ENCODE peak calls at places on chromosomes 7 and 10, in six cellular contexts. I is amniotic stem cell, O is posterior cingulate gyrus, Y is T-cell, F is ACHN, W is brain microvascular endothelial cell. C is an unnamed sample.

GRCh38 chr7:47183896-47184629 is 397.8 kb downstream of the TNS3 start:
- DNase-seq in W (no peak), Y (no peak), I (no peak), O (peak), F (no peak), C (no peak)

GRCh38 chr7:50431316-50431715 is 18.8 kb downstream of the FIGNL1 start:
- DNase-seq in F (no peak), W (no peak), O (no peak), Y (no peak), I (no peak), C (no peak)

GRCh38 chr10:57535306-57535705 is 732.4 kb downstream of the IPMK start:
- DNase-seq in W (no peak), Y (no peak), F (no peak), I (no peak), O (no peak), C (no peak)

GRCh38 chr10:38027992-38028391 is 17.5 kb downstream of the ZNF33A start:
- DNase-seq in O (no peak), W (no peak), F (no peak), Y (no peak), I (no peak), C (no peak)

GRCh38 chr10:103614511-103615158 is 121.1 kb downstream of the NEURL1 start:
- DNase-seq in O (no peak), I (no peak), Y (no peak), F (no peak), W (no peak), C (no peak)

GRCh38 chr7:120089968-120090367 is 183.0 kb upstream of the KCND2 start:
- DNase-seq in I (no peak), O (no peak), Y (no peak), W (no peak), F (no peak), C (no peak)

GRCh38 chr7:128247640-128248194 is 6.6 kb downstream of the LEP start:
- DNase-seq in Y (no peak), W (peak), I (no peak), F (peak), O (peak), C (no peak)

GRCh38 chr7:1993776-1994740 is 238.7 kb downstream of the MAD1L1 start:
- DNase-seq in F (no peak), I (no peak), O (peak), Y (no peak), W (no peak), C (no peak)

GRCh38 chr10:70551971-70552422 is 50.5 kb downstream of the PRF1 start:
- DNase-seq in Y (no peak), O (peak), F (peak), W (peak), I (peak), C (no peak)

GRCh38 chr10:15427836-15428414 is 56.8 kb upstream of the FAM171A1 start:
- DNase-seq in I (peak), W (peak), F (peak), Y (no peak), O (no peak), C (no peak)

GRCh38 chr7:132639983-132640382 is 63.7 kb upstream of the PLXNA4 start:
- DNase-seq in Y (no peak), O (no peak), F (no peak), W (no peak), I (no peak), C (no peak)

GRCh38 chr7:157694389-157694665 is 357.5 kb downstream of the DNAJB6 start:
- DNase-seq in O (peak), W (no peak), F (no peak), I (no peak), Y (no peak), C (no peak)

GRCh38 chr7:122572706-122573105 is 126.2 kb downstream of the RNF133 start:
- DNase-seq in F (no peak), O (no peak), W (no peak), I (no peak), Y (no peak), C (no peak)

GRCh38 chr7:136087881-136088280 is 110.7 kb upstream of the MTPN start:
- DNase-seq in Y (no peak), F (no peak), O (no peak), I (no peak), W (no peak), C (no peak)

GRCh38 chr10:32054087-32054486 is 2.1 kb downstream of the KIF5B start:
- DNase-seq in F (peak), W (peak), O (no peak), Y (no peak), I (peak), C (no peak)

GRCh38 chr10:112782176-112782907 is 167.7 kb upstream of the TCF7L2 start:
- DNase-seq in Y (no peak), W (no peak), I (no peak), F (no peak), O (no peak), C (no peak)

GRCh38 chr7:135274495-135275268 is 41.0 kb downstream of the STRA8 start:
- DNase-seq in W (peak), F (peak), Y (peak), O (peak), I (no peak), C (peak)

GRCh38 chr7:47931788-47932425 is 16.4 kb downstream of the PKD1L1 start:
- DNase-seq in F (no peak), I (no peak), O (no peak), Y (no peak), W (peak), C (no peak)

GRCh38 chr10:11068861-11069633 is 51.4 kb downstream of the CELF2 start:
- DNase-seq in O (no peak), Y (no peak), F (no peak), W (no peak), I (no peak), C (no peak)

GRCh38 chr7:106542550-106543220 is 118.3 kb downstream of the CCDC71L start:
- DNase-seq in Y (peak), W (peak), I (peak), F (peak), O (no peak), C (no peak)

GRCh38 chr10:79023489-79024162 is 45.1 kb upstream of the ZMIZ1 start:
- DNase-seq in O (peak), I (no peak), F (no peak), Y (no peak), W (no peak), C (no peak)

GRCh38 chr10:45424668-45425404 is 50.8 kb downstream of the ALOX5 start:
- DNase-seq in O (no peak), I (no peak), F (no peak), W (no peak), Y (no peak), C (no peak)

GRCh38 chr10:90652519-90652918 is 205.3 kb downstream of the HTR7 start:
- DNase-seq in Y (no peak), I (no peak), O (no peak), F (peak), W (peak), C (no peak)

GRCh38 chr7:30866939-30867338 is 44.7 kb upstream of the AQP1 start:
- DNase-seq in O (no peak), W (no peak), Y (no peak), F (peak), I (no peak), C (no peak)

GRCh38 chr10:50988792-50989191 is 85.5 kb upstream of the PRKG1 start:
- DNase-seq in Y (no peak), O (no peak), I (no peak), W (no peak), F (peak), C (no peak)

GRCh38 chr10:126256864-126257263 is 131.4 kb downstream of the ADAM12 start:
- DNase-seq in F (no peak), O (no peak), Y (no peak), W (no peak), I (no peak), C (no peak)

GRCh38 chr7:1160665-1161010 is 642 bp upstream of the ZFAND2A start:
- DNase-seq in F (peak), I (no peak), W (no peak), O (peak), Y (no peak), C (no peak)

GRCh38 chr10:130326954-130327353 is 190.8 kb downstream of the GLRX3 start:
- DNase-seq in W (no peak), I (no peak), Y (no peak), F (no peak), O (no peak), C (no peak)

GRCh38 chr7:45599851-45600706 is 25.9 kb downstream of the ADCY1 start:
- DNase-seq in W (no peak), O (no peak), F (no peak), Y (no peak), I (no peak), C (no peak)

GRCh38 chr7:41633690-41634089 is 69.2 kb downstream of the INHBA start:
- DNase-seq in F (no peak), Y (no peak), O (no peak), I (no peak), W (no peak), C (no peak)

GRCh38 chr10:63314020-63314419 is 151.8 kb downstream of the JMJD1C start:
- DNase-seq in F (no peak), O (no peak), Y (no peak), W (no peak), I (no peak), C (no peak)

GRCh38 chr7:65438593-65438992 is 64.9 kb downstream of the ZNF92 start:
- DNase-seq in W (peak), F (no peak), O (no peak), I (peak), Y (no peak), C (no peak)

GRCh38 chr7:77600952-77601351 is 63.9 kb downstream of the PTPN12 start:
- DNase-seq in F (no peak), I (no peak), W (no peak), Y (no peak), O (no peak), C (no peak)

GRCh38 chr7:136146925-136147324 is 169.8 kb upstream of the MTPN start:
- DNase-seq in O (no peak), Y (no peak), I (no peak), F (no peak), W (no peak), C (no peak)

GRCh38 chr7:140638311-140638791 is 2.3 kb downstream of the DENND2A start:
- DNase-seq in Y (no peak), W (peak), I (no peak), O (no peak), F (peak), C (no peak)

GRCh38 chr7:7103343-7104313 is 78.7 kb upstream of the C1GALT1 start:
- DNase-seq in W (peak), F (peak), Y (no peak), I (peak), O (no peak), C (no peak)

GRCh38 chr7:130356760-130357611 is 12.4 kb downstream of the CPA5 start:
- DNase-seq in Y (no peak), W (peak), O (peak), I (peak), F (peak), C (no peak)

GRCh38 chr10:71984798-71985388 is 20.7 kb downstream of the CHST3 start:
- DNase-seq in Y (no peak), W (no peak), O (peak), F (no peak), I (no peak), C (no peak)